ENCODE peak calls at places on chromosomes 3 and 15, in four cellular contexts. One of them, this sample, is unnamed.

GRCh38 chr3:52380023-52380422 is 63.9 kb downstream of the DNAH1 start:
- DNase-seq in MCF 10A: no peak
- DNase-seq in uterus: no peak
- DNase-seq in upper lobe of right lung: no peak
- DNase-seq in this sample: no peak

GRCh38 chr15:85402195-85402921 is 22.0 kb downstream of the AKAP13 start:
- DNase-seq in MCF 10A: no peak
- DNase-seq in uterus: no peak
- DNase-seq in upper lobe of right lung: no peak
- DNase-seq in this sample: no peak

GRCh38 chr3:97884724-97885123 is 62.9 kb downstream of the CRYBG3 start:
- DNase-seq in MCF 10A: no peak
- DNase-seq in uterus: no peak
- DNase-seq in upper lobe of right lung: no peak
- DNase-seq in this sample: no peak

GRCh38 chr3:55828712-55829111 is 341.6 kb upstream of the WNT5A start:
- DNase-seq in MCF 10A: no peak
- DNase-seq in uterus: no peak
- DNase-seq in upper lobe of right lung: no peak
- DNase-seq in this sample: no peak

GRCh38 chr3:174270841-174271240 is 588.3 kb upstream of the NAALADL2 start:
- DNase-seq in MCF 10A: peak; percentile 35
- DNase-seq in uterus: no peak
- DNase-seq in upper lobe of right lung: no peak
- DNase-seq in this sample: no peak

GRCh38 chr15:92934706-92935105 is 34.6 kb downstream of the CHD2 start:
- DNase-seq in MCF 10A: no peak
- DNase-seq in uterus: no peak
- DNase-seq in upper lobe of right lung: no peak
- DNase-seq in this sample: no peak

GRCh38 chr3:11991751-11992150 is 12.4 kb upstream of the SYN2 start:
- DNase-seq in MCF 10A: no peak
- DNase-seq in uterus: no peak
- DNase-seq in upper lobe of right lung: no peak
- DNase-seq in this sample: no peak

GRCh38 chr3:59660852-59661624 is 611.2 kb upstream of the CFAP20DC start:
- DNase-seq in MCF 10A: peak; percentile 66
- DNase-seq in uterus: no peak
- DNase-seq in upper lobe of right lung: no peak
- DNase-seq in this sample: no peak

GRCh38 chr3:98977520-98977919 is 76.0 kb upstream of the DCBLD2 start:
- DNase-seq in MCF 10A: peak; percentile 76
- DNase-seq in uterus: no peak
- DNase-seq in upper lobe of right lung: no peak
- DNase-seq in this sample: no peak

GRCh38 chr3:195239121-195239520 is 31.8 kb downstream of the XXYLT1 start:
- DNase-seq in MCF 10A: no peak
- DNase-seq in uterus: no peak
- DNase-seq in upper lobe of right lung: no peak
- DNase-seq in this sample: no peak

GRCh38 chr3:30308131-30308530 is 298.3 kb upstream of the TGFBR2 start:
- DNase-seq in MCF 10A: peak; percentile 42
- DNase-seq in uterus: no peak
- DNase-seq in upper lobe of right lung: no peak
- DNase-seq in this sample: no peak

GRCh38 chr15:71780349-71780976 is 29.9 kb upstream of the NR2E3 start:
- DNase-seq in MCF 10A: peak; percentile 57
- DNase-seq in uterus: peak; percentile 29
- DNase-seq in upper lobe of right lung: no peak
- DNase-seq in this sample: no peak

GRCh38 chr3:138848696-138849095 is 14.0 kb upstream of the PIK3CB start:
- DNase-seq in MCF 10A: no peak
- DNase-seq in uterus: no peak
- DNase-seq in upper lobe of right lung: no peak
- DNase-seq in this sample: no peak

GRCh38 chr3:56368860-56369259 is 99.4 kb downstream of the ERC2 start:
- DNase-seq in MCF 10A: no peak
- DNase-seq in uterus: no peak
- DNase-seq in upper lobe of right lung: no peak
- DNase-seq in this sample: no peak

GRCh38 chr3:155035553-155035952 is 44.6 kb upstream of the MME start:
- DNase-seq in MCF 10A: no peak
- DNase-seq in uterus: no peak
- DNase-seq in upper lobe of right lung: no peak
- DNase-seq in this sample: no peak

GRCh38 chr15:70328137-70329115 is 230.7 kb upstream of the TLE3 start:
- DNase-seq in MCF 10A: no peak
- DNase-seq in uterus: peak; percentile 42
- DNase-seq in upper lobe of right lung: no peak
- DNase-seq in this sample: no peak

GRCh38 chr3:57974796-57975388 is 33.3 kb upstream of the FLNB start:
- DNase-seq in MCF 10A: peak; percentile 93
- DNase-seq in uterus: no peak
- DNase-seq in upper lobe of right lung: no peak
- DNase-seq in this sample: no peak

GRCh38 chr3:51146781-51147180 is 238.3 kb upstream of the MANF start:
- DNase-seq in MCF 10A: no peak
- DNase-seq in uterus: no peak
- DNase-seq in upper lobe of right lung: no peak
- DNase-seq in this sample: no peak

GRCh38 chr3:15797600-15798303 is at the start of gene ANKRD28:
- DNase-seq in MCF 10A: peak; percentile 81
- DNase-seq in uterus: no peak
- DNase-seq in upper lobe of right lung: no peak
- DNase-seq in this sample: no peak

GRCh38 chr15:93837450-93837849 is 393.9 kb upstream of the MCTP2 start:
- DNase-seq in MCF 10A: peak; percentile 92
- DNase-seq in uterus: no peak
- DNase-seq in upper lobe of right lung: no peak
- DNase-seq in this sample: no peak

GRCh38 chr3:137385922-137386321 is 378.2 kb upstream of the SOX14 start:
- DNase-seq in MCF 10A: no peak
- DNase-seq in uterus: no peak
- DNase-seq in upper lobe of right lung: no peak
- DNase-seq in this sample: no peak

GRCh38 chr3:144564011-144564410 is 592.4 kb downstream of the DIPK2A start:
- DNase-seq in MCF 10A: no peak
- DNase-seq in uterus: no peak
- DNase-seq in upper lobe of right lung: no peak
- DNase-seq in this sample: no peak

GRCh38 chr3:175386630-175387029 is 527.5 kb downstream of the NAALADL2 start:
- DNase-seq in MCF 10A: peak; percentile 68
- DNase-seq in uterus: no peak
- DNase-seq in upper lobe of right lung: no peak
- DNase-seq in this sample: no peak

GRCh38 chr3:16494906-16495580 is 18.5 kb downstream of the RFTN1 start:
- DNase-seq in MCF 10A: no peak
- DNase-seq in uterus: no peak
- DNase-seq in upper lobe of right lung: no peak
- DNase-seq in this sample: no peak

GRCh38 chr15:26023691-26024090 is 160.6 kb upstream of the ATP10A start:
- DNase-seq in MCF 10A: no peak
- DNase-seq in uterus: no peak
- DNase-seq in upper lobe of right lung: no peak
- DNase-seq in this sample: no peak

GRCh38 chr3:120831066-120831465 is 76.9 kb upstream of the STXBP5L start:
- DNase-seq in MCF 10A: no peak
- DNase-seq in uterus: no peak
- DNase-seq in upper lobe of right lung: no peak
- DNase-seq in this sample: no peak

GRCh38 chr3:107235923-107236315 is 141.3 kb upstream of the CCDC54 start:
- DNase-seq in MCF 10A: peak; percentile 90
- DNase-seq in uterus: peak; percentile 64
- DNase-seq in upper lobe of right lung: no peak
- DNase-seq in this sample: no peak

DNA sequence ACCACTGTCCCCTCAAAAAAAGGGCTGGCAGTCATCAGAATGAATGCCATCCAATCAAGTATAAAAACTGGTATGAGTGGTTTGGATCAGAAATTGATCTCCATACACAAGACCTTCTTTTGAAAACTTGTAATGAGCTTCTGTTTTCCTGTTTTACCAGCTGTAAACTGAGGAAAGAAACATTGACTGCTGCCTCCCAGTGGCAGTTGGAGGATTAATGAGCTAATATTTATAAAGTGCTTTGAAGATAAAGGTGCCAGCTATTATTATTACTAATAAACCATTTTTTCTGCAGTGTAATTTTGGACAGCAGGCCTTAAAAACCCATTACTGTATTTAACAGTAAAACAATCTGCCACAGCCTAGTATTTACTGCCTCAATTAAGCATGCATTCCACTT is 11.4 kb downstream of the CHL1 start:
- DNase-seq in MCF 10A: no peak
- DNase-seq in uterus: no peak
- DNase-seq in upper lobe of right lung: no peak
- DNase-seq in this sample: no peak
- TF ChIP-seq CTCF in MCF 10A: no peak
- TF ChIP-seq CTCF in uterus: no peak
- TF ChIP-seq CTCF in upper lobe of right lung: no peak
- TF ChIP-seq CTCF in this sample: no peak

DNA sequence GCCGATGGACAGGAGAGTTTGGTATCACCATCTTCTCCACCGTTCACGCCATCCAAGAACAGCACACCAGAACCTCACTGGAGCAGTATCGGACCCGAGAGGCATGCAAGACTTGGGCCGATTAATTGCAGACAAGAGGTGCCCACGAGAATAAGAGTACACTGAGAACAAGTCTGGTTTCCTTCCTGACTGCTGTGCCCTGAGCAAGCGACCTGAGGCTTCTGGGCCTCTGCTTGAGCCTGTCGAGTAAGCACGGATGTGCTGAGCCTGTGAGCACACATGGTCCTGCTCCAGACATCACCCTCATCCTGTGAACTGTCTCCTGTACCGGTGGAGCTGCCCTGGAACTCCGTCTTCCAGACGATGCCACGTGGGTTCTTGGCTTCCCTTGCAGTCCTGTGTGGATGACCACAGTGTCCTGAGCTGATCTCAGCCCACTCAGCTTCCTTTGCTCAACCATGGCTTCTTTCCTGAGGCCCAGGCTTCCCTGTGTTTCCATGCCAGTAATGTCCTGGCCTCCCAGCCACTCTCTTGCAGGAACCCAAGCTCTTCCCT is 34.3 kb upstream of the SNRPA1 start:
- DNase-seq in MCF 10A: no peak
- DNase-seq in uterus: no peak
- DNase-seq in upper lobe of right lung: no peak
- DNase-seq in this sample: no peak
- TF ChIP-seq CTCF in MCF 10A: no peak
- TF ChIP-seq CTCF in uterus: no peak
- TF ChIP-seq CTCF in upper lobe of right lung: no peak
- TF ChIP-seq CTCF in this sample: no peak

GRCh38 chr3:184857099-184857498 is 45.1 kb downstream of the VPS8 start:
- DNase-seq in MCF 10A: no peak
- DNase-seq in uterus: no peak
- DNase-seq in upper lobe of right lung: no peak
- DNase-seq in this sample: no peak
- TF ChIP-seq CTCF in MCF 10A: no peak
- TF ChIP-seq CTCF in uterus: no peak
- TF ChIP-seq CTCF in upper lobe of right lung: no peak
- TF ChIP-seq CTCF in this sample: no peak

GRCh38 chr3:134214239-134214638 is 36.4 kb downstream of the RYK start:
- DNase-seq in MCF 10A: no peak
- DNase-seq in uterus: no peak
- DNase-seq in upper lobe of right lung: no peak
- DNase-seq in this sample: no peak

GRCh38 chr3:134216206-134216764 is 34.4 kb downstream of the RYK start:
- DNase-seq in MCF 10A: no peak
- DNase-seq in uterus: no peak
- DNase-seq in upper lobe of right lung: no peak
- DNase-seq in this sample: no peak

GRCh38 chr3:134212898-134213665 is 37.6 kb downstream of the RYK start:
- DNase-seq in MCF 10A: peak; percentile 87
- DNase-seq in uterus: peak; percentile 84
- DNase-seq in upper lobe of right lung: peak; percentile 81
- DNase-seq in this sample: peak; percentile 83

GRCh38 chr3:134216851-134217250 is 33.8 kb downstream of the RYK start:
- DNase-seq in MCF 10A: no peak
- DNase-seq in uterus: no peak
- DNase-seq in upper lobe of right lung: no peak
- DNase-seq in this sample: no peak

GRCh38 chr3:134211797-134212196 is 38.9 kb downstream of the RYK start:
- DNase-seq in MCF 10A: peak; percentile 55
- DNase-seq in uterus: no peak
- DNase-seq in upper lobe of right lung: no peak
- DNase-seq in this sample: no peak
- TF ChIP-seq CTCF in MCF 10A: peak; percentile 60
- TF ChIP-seq CTCF in uterus: peak; percentile 15
- TF ChIP-seq CTCF in upper lobe of right lung: peak; percentile 59
- TF ChIP-seq CTCF in this sample: peak; percentile 21

DNA sequence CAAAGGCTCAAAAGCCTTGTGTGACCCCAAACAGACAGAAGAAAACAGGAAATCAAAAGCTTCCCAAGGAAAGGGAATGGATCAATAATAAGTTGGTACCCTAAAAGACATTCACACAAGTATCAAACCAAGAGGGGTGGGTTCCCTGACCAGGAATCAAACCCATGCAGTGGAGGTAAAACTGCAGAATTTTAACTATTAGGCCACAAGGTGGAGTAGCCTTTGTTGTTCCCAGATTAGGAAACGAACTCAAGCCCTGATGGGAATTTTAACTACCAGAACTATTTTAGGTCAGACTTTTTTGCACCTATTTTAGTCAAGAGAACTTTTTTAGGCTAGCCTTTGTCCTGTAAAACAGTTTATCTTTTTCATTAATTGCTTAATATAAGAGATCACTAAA is 31.4 kb downstream of the SETMAR start:
- DNase-seq in MCF 10A: peak; percentile 12
- DNase-seq in uterus: no peak
- DNase-seq in upper lobe of right lung: no peak
- DNase-seq in this sample: no peak
- TF ChIP-seq CTCF in MCF 10A: no peak
- TF ChIP-seq CTCF in uterus: no peak
- TF ChIP-seq CTCF in upper lobe of right lung: no peak
- TF ChIP-seq CTCF in this sample: no peak

DNA sequence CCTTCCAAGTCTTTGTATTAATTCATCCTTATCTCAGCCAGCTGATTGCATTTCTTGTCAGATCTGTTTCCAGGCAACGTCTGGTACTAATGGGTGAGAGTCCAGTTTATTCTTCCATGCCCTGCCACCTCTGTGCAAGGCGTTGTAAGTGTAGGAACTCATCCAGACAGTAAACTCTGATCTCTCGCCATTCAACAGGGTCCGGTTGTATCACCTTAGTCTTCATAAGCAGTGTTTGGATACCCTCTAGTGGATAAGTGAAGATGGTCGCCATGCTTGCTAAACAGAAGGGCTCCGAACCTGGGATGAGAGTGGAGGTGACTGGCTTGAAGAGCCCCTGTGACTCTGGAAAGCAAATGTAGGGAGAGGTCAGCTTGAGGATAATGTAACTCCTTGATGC is 51.6 kb upstream of the CMTM7 start:
- DNase-seq in MCF 10A: peak; percentile 55
- DNase-seq in uterus: no peak
- DNase-seq in upper lobe of right lung: no peak
- DNase-seq in this sample: no peak
- TF ChIP-seq CTCF in MCF 10A: peak; percentile 43
- TF ChIP-seq CTCF in uterus: peak; percentile 31
- TF ChIP-seq CTCF in upper lobe of right lung: peak; percentile 46
- TF ChIP-seq CTCF in this sample: no peak